ENCODE peak calls at places on chromosomes 6 and 20, in four cellular contexts. E is iPS DF 6.9, B is Caki2, Q is T-helper 1 cell. U is an unnamed sample.
A peak's percentile ranks its signal among the peaks of the same experiment; 100 is the strongest.

GRCh38 chr20:46826343-46826984 is 68.2 kb upstream of the EYA2 start:
- DNase-seq in E (no peak), B (no peak), Q (no peak), U (no peak)

GRCh38 chr6:138957484-138957883 is 30.6 kb downstream of the REPS1 start:
- DNase-seq in E (no peak), B (no peak), Q (no peak), U (no peak)

GRCh38 chr6:168050861-168051586 is 28.0 kb downstream of the FRMD1 start:
- DNase-seq in E (no peak), B (no peak), Q (no peak), U (no peak)

GRCh38 chr6:65170273-65170672 is 536.8 kb downstream of the EYS start:
- DNase-seq in E (no peak), B (no peak), Q (no peak), U (no peak)

GRCh38 chr6:37783831-37784584 is 35.5 kb upstream of the ZFAND3 start:
- DNase-seq in E (no peak), B (no peak), Q (no peak), U (no peak)

GRCh38 chr6:39496951-39497350 is 174.4 kb upstream of the KCNK16 start:
- DNase-seq in E (no peak), B (no peak), Q (no peak), U (no peak)

GRCh38 chr6:88913471-88913870 is 49.9 kb downstream of the RNGTT start:
- DNase-seq in E (no peak), B (no peak), Q (no peak), U (no peak)

GRCh38 chr20:42219005-42219404 is 600.8 kb upstream of the CHD6 start:
- DNase-seq in E (no peak), B (no peak), Q (no peak), U (no peak)

GRCh38 chr6:37546141-37546871 is 46.6 kb upstream of the CCDC167 start:
- DNase-seq in E (no peak), B (peak; percentile 61), Q (no peak), U (no peak)

GRCh38 chr6:90905351-90905750 is 318.5 kb upstream of the MAP3K7 start:
- DNase-seq in E (no peak), B (no peak), Q (no peak), U (no peak)

GRCh38 chr20:41167481-41168253 is 30.3 kb downstream of the PLCG1 start:
- DNase-seq in E (no peak), B (no peak), Q (no peak), U (no peak)

GRCh38 chr20:46715292-46715756 is 5.9 kb downstream of the SLC2A10 start:
- DNase-seq in E (no peak), B (no peak), Q (no peak), U (no peak)

GRCh38 chr20:8406394-8406793 is 274.3 kb downstream of the PLCB1 start:
- DNase-seq in E (no peak), B (no peak), Q (no peak), U (no peak)

GRCh38 chr6:31861919-31862343 is 690 bp downstream of the NEU1 start:
- DNase-seq in E (no peak), B (no peak), Q (no peak), U (no peak)

GRCh38 chr20:43959079-43959919 is 44.6 kb downstream of the TOX2 start:
- DNase-seq in E (no peak), B (no peak), Q (peak; percentile 12), U (peak; percentile 9)

GRCh38 chr6:11200356-11200755 is 32.1 kb downstream of the NEDD9 start:
- DNase-seq in E (no peak), B (no peak), Q (no peak), U (no peak)

GRCh38 chr20:40464731-40465208 is 224.3 kb downstream of the MAFB start:
- DNase-seq in E (no peak), B (no peak), Q (no peak), U (no peak)

GRCh38 chr6:143333749-143334520 is 116.6 kb downstream of the ADAT2 start:
- DNase-seq in E (no peak), B (no peak), Q (no peak), U (no peak)

GRCh38 chr6:128601060-128601459 is 80.7 kb upstream of the PTPRK start:
- DNase-seq in E (no peak), B (no peak), Q (no peak), U (no peak)

GRCh38 chr6:165987483-165988305 is 180.0 kb downstream of the TBXT start:
- DNase-seq in E (no peak), B (peak; percentile 46), Q (no peak), U (no peak)

GRCh38 chr6:42729731-42730130 is 7.3 kb upstream of the PRPH2 start:
- DNase-seq in E (no peak), B (no peak), Q (no peak), U (no peak)

GRCh38 chr20:20271277-20271676 is 96.6 kb upstream of the INSM1 start:
- DNase-seq in E (no peak), B (no peak), Q (no peak), U (no peak)

GRCh38 chr6:37636801-37637561 is 60.7 kb downstream of the MDGA1 start:
- DNase-seq in E (no peak), B (no peak), Q (no peak), U (no peak)

GRCh38 chr20:1328680-1329330 is at the start of gene SDCBP2:
- DNase-seq in E (no peak), B (no peak), Q (no peak), U (no peak)

GRCh38 chr20:35947489-35947888 is 6.8 kb downstream of the SCAND1 start:
- DNase-seq in E (no peak), B (peak; percentile 19), Q (no peak), U (no peak)

GRCh38 chr6:166764473-166765233 is 137.6 kb upstream of the RPS6KA2 start:
- DNase-seq in E (no peak), B (no peak), Q (no peak), U (no peak)

GRCh38 chr6:161228911-161229591 is 44.8 kb downstream of the AGPAT4 start:
- DNase-seq in E (no peak), B (peak; percentile 79), Q (no peak), U (no peak)

GRCh38 chr6:2970753-2971419 is 481 bp downstream of the SERPINB6 start:
- DNase-seq in E (no peak), B (peak; percentile 56), Q (peak; percentile 44), U (peak; percentile 30)

U was measured in effector CD4-positive, alpha-beta T cell.